ENCODE peak calls at places on chromosome 11, in six cellular contexts. K is GM23338; A is esophagus squamous epithelium; N is tibial artery; Y is cardiac fibroblast; I is CD8-positive, alpha-beta T cell. D is an unnamed sample.

GRCh38 chr11:472816-473215 is 22.7 kb downstream of the PTDSS2 start:
- DNase-seq in K (no peak), A (no peak), N (no peak), Y (no peak), I (no peak), D (no peak)

GRCh38 chr11:102267602-102268001 is 49.7 kb upstream of the BIRC3 start:
- DNase-seq in K (no peak), A (no peak), N (no peak), Y (peak), I (no peak), D (no peak)

GRCh38 chr11:134522782-134523570 is 110.9 kb upstream of the B3GAT1 start:
- DNase-seq in K (no peak), A (no peak), N (no peak), Y (no peak), I (no peak), D (no peak)

GRCh38 chr11:112229746-112230433 is 3.7 kb downstream of the PTS start:
- DNase-seq in K (no peak), A (no peak), N (no peak), Y (peak), I (no peak), D (no peak)

GRCh38 chr11:35723493-35724284 is 61.1 kb downstream of the TRIM44 start:
- DNase-seq in K (no peak), A (no peak), N (no peak), Y (peak), I (no peak), D (no peak)

GRCh38 chr11:13368041-13368446 is 90.5 kb downstream of the BMAL1 start:
- DNase-seq in K (no peak), A (no peak), N (no peak), Y (peak), I (no peak), D (no peak)

GRCh38 chr11:32864555-32864954 is 28.1 kb upstream of the QSER1 start:
- DNase-seq in K (no peak), A (no peak), N (no peak), Y (no peak), I (no peak), D (no peak)

GRCh38 chr11:12269104-12269441 is 108.3 kb upstream of the PARVA start:
- DNase-seq in K (no peak), A (no peak), N (no peak), Y (peak), I (no peak), D (no peak)

GRCh38 chr11:67289651-67290479 is 762 bp downstream of the ANKRD13D start:
- DNase-seq in K (peak), A (no peak), N (no peak), Y (peak), I (no peak), D (no peak)

GRCh38 chr11:57787920-57788716 is 26.5 kb downstream of the CTNND1 start:
- DNase-seq in K (peak), A (no peak), N (no peak), Y (no peak), I (no peak), D (no peak)

GRCh38 chr11:66112041-66112491 is 42.0 kb downstream of the PACS1 start:
- DNase-seq in K (peak), A (no peak), N (no peak), Y (no peak), I (no peak), D (no peak)

GRCh38 chr11:118375980-118376379 is 16.6 kb downstream of the UBE4A start:
- DNase-seq in K (no peak), A (no peak), N (no peak), Y (no peak), I (no peak), D (no peak)

GRCh38 chr11:8389034-8389996 is 125.6 kb upstream of the LMO1 start:
- DNase-seq in K (peak), A (no peak), N (no peak), Y (no peak), I (no peak), D (no peak)

GRCh38 chr11:44695169-44695833 is 31.5 kb upstream of the TSPAN18 start:
- DNase-seq in K (no peak), A (no peak), N (no peak), Y (no peak), I (no peak), D (no peak)

GRCh38 chr11:95897731-95898130 is 26.2 kb downstream of the MTMR2 start:
- DNase-seq in K (no peak), A (no peak), N (no peak), Y (peak), I (no peak), D (no peak)

GRCh38 chr11:551596-551995 is 8.9 kb downstream of the LMNTD2 start:
- DNase-seq in K (no peak), A (no peak), N (no peak), Y (no peak), I (no peak), D (no peak)

GRCh38 chr11:44775366-44776356 is 48.9 kb downstream of the TSPAN18 start:
- DNase-seq in K (peak), A (no peak), N (no peak), Y (peak), I (peak), D (no peak)

GRCh38 chr11:17906436-17906835 is 106.4 kb downstream of the SERGEF start:
- DNase-seq in K (peak), A (no peak), N (no peak), Y (no peak), I (no peak), D (no peak)

GRCh38 chr11:134261626-134262488 is 8.5 kb downstream of the ACAD8 start:
- DNase-seq in K (peak), A (no peak), N (no peak), Y (peak), I (no peak), D (no peak)

GRCh38 chr11:44949160-44950035 is 1.3 kb downstream of the TP53I11 start:
- DNase-seq in K (peak), A (no peak), N (no peak), Y (peak), I (no peak), D (no peak)

GRCh38 chr11:2930705-2931415 is 1.6 kb upstream of the PHLDA2 start:
- DNase-seq in K (peak), A (no peak), N (peak), Y (peak), I (no peak), D (no peak)

GRCh38 chr11:67352546-67353316 is 615 bp downstream of the POLD4 start:
- DNase-seq in K (peak), A (no peak), N (no peak), Y (peak), I (no peak), D (no peak)

GRCh38 chr11:35105319-35106063 is 33.5 kb upstream of the CD44 start:
- DNase-seq in K (no peak), A (no peak), N (peak), Y (peak), I (no peak), D (no peak)

GRCh38 chr11:71293961-71294782 is 41.8 kb upstream of the SHANK2 start:
- DNase-seq in K (no peak), A (no peak), N (no peak), Y (no peak), I (no peak), D (no peak)

GRCh38 chr11:115616941-115617340 is 112.7 kb upstream of the CADM1 start:
- DNase-seq in K (no peak), A (no peak), N (no peak), Y (no peak), I (no peak), D (peak)

GRCh38 chr11:68763181-68763721 is 11.9 kb upstream of the TESMIN start:
- DNase-seq in K (peak), A (no peak), N (no peak), Y (no peak), I (no peak), D (no peak)

GRCh38 chr11:12856338-12856737 is 152.8 kb upstream of the RASSF10 start:
- DNase-seq in K (no peak), A (no peak), N (no peak), Y (no peak), I (no peak), D (no peak)

GRCh38 chr11:119491753-119492455 is 68.9 kb upstream of the THY1 start:
- DNase-seq in K (peak), A (no peak), N (no peak), Y (peak), I (no peak), D (no peak)

GRCh38 chr11:119339581-119340334 is 925 bp downstream of the C1QTNF5 start:
- DNase-seq in K (peak), A (no peak), N (peak), Y (peak), I (no peak), D (no peak)

GRCh38 chr11:8321876-8322275 is 58.2 kb upstream of the LMO1 start:
- DNase-seq in K (no peak), A (no peak), N (no peak), Y (no peak), I (no peak), D (no peak)

GRCh38 chr11:100831929-100832480 is 144.9 kb downstream of the ARHGAP42 start:
- DNase-seq in K (no peak), A (no peak), N (peak), Y (no peak), I (no peak), D (no peak)

DNA sequence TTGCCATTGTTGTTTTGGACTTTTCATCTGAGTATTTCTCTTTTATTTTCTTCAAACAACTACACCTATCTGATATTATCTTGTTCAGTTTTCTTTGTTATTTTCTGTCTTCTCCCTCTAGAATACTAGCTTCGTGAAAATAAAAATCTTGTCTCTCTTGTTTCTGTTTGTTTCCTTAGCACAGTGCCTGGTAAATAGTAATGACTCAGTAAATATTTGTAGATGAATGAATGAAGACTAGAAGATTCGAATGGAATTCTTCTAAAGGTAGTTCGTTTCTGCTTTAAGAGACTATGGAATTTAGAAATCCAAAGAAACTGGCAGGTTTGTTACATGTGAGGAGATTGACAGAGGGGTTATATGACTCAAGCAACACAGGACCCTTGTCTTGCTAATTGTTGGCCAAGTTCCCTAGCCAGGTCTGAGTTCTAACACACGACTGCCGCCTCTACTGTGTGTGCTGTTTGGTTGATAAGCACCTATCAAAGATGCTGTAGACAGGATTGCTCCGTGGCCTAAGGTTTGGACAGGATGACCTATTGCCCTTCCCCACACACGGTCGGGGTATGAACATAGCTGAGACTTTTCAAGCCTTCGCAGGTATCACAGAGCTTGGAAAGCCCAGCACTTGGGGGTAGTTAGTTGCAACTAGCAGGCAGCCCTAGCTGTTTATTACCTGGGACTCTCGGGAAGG is 831 bp upstream of the TMEM135 start:
- DNase-seq in K (peak), A (no peak), N (no peak), Y (no peak), I (no peak), D (no peak)
- H3K4me3 ChIP-seq in K (peak), A (peak), N (peak), Y (peak), I (peak), D (peak)

GRCh38 chr11:128448487-128448886 is 138.9 kb downstream of the ETS1 start:
- DNase-seq in K (peak), A (no peak), N (no peak), Y (peak), I (no peak), D (no peak)
- TF ChIP-seq CTCF in K (no peak), A (no peak), N (no peak), Y (no peak), I (no peak), D (no peak)

GRCh38 chr11:1896895-1897294 is 5.2 kb upstream of the PRR33 start:
- DNase-seq in K (no peak), A (no peak), N (no peak), Y (no peak), I (no peak), D (no peak)
- H3K4me3 ChIP-seq in K (no peak), A (no peak), N (no peak), Y (no peak), I (no peak), D (no peak)

DNA sequence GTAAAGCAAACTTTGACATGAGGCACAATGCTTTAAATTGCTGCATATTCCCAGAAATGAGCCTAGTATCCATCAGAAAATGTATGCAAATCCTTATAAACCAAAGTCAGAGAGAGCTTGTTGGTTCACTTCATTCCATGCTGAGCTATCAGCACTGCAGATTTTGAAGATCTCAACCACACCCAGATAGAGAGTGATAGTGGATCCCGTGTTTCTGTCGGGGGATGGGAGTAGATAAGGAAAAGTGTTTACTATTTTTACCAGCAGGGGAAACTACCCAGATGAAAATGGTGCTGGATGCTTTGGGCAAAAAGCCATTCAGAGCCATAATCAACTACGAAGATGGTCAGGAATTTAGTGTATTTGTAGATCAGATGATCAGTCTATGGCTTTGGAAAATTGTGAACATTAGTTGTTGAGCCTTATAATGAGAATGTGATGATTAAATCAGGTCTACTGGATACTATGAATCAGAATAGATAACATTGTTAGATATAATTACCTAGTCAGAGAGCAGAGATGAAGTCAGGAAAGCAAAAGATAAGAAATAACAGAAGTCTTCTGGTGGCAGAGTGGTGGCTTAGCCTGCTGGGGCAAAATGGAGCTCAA is 10.8 kb downstream of the OR51B6 start:
- DNase-seq in K (no peak), A (no peak), N (no peak), Y (no peak), I (no peak), D (no peak)
- TF ChIP-seq CTCF in K (no peak), A (no peak), N (no peak), Y (no peak), I (no peak), D (no peak)

DNA sequence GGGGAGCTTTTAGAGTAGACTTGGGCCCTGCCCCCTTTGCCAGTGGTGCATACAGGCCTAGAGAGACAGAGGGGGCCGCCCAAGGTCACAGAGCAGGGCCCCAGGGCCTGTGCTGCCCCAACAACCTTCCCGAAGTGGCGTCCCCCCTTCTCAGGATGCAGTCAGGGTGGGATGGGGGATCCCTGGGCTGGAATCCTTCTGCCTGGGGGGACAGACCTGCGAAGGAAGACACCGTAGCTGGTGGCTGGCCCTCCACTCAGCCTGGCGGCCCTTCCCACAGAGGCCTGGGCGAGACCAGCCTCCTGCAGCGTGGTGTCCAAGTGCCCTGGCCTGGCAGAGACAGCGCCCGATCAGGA is 14.4 kb upstream of the EHD1 start:
- DNase-seq in K (no peak), A (no peak), N (no peak), Y (no peak), I (no peak), D (no peak)
- H3K4me3 ChIP-seq in K (no peak), A (no peak), N (no peak), Y (no peak), I (no peak), D (no peak)

GRCh38 chr11:130861902-130862552 is 54.3 kb downstream of the SNX19 start:
- DNase-seq in K (peak), A (peak), N (peak), Y (peak), I (peak), D (peak)
- TF ChIP-seq CTCF in K (peak), A (peak), N (peak), Y (peak), I (peak), D (peak)

GRCh38 chr11:47183031-47183856 is 3.0 kb downstream of the PACSIN3 start:
- DNase-seq in K (no peak), A (no peak), N (no peak), Y (no peak), I (no peak), D (no peak)

GRCh38 chr11:47183969-47184368 is 2.3 kb downstream of the PACSIN3 start:
- DNase-seq in K (no peak), A (no peak), N (no peak), Y (no peak), I (no peak), D (no peak)

GRCh38 chr11:47181271-47181670 is 4.6 kb upstream of the ARFGAP2 start:
- DNase-seq in K (no peak), A (no peak), N (no peak), Y (no peak), I (no peak), D (no peak)

GRCh38 chr11:47180006-47180787 is 3.5 kb upstream of the ARFGAP2 start:
- DNase-seq in K (no peak), A (no peak), N (no peak), Y (no peak), I (no peak), D (no peak)

DNA sequence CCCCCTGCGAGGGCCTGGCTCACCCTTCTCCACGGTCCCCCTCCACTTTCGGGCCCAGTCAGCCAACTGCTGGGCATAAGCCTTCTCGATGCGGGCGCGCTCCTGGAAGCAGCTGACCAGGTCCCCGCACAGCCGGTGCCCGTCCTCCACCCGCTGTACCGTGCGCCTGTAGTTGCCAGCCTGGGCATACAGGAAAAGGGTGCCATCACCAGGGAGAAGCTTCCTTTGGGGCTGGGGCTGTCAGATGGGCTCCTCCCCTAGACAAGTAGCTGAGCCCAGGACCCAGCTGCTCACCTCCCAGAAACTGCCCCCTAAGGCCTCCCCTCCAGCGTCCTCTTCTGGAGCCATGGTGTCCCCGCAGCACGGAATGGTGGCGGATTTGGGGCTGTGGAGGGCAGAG is 3.9 kb downstream of the PACSIN3 start:
- DNase-seq in K (no peak), A (no peak), N (no peak), Y (no peak), I (no peak), D (no peak)
- H3K4me3 ChIP-seq in K (no peak), A (no peak), N (no peak), Y (no peak), I (no peak), D (no peak)

GRCh38 chr11:70270877-70271634 is 566 bp downstream of the PPFIA1 start:
- DNase-seq in K (peak), A (no peak), N (no peak), Y (peak), I (peak), D (no peak)
- TF ChIP-seq CTCF in K (no peak), A (peak), N (no peak), Y (no peak), I (no peak), D (no peak)

DNA sequence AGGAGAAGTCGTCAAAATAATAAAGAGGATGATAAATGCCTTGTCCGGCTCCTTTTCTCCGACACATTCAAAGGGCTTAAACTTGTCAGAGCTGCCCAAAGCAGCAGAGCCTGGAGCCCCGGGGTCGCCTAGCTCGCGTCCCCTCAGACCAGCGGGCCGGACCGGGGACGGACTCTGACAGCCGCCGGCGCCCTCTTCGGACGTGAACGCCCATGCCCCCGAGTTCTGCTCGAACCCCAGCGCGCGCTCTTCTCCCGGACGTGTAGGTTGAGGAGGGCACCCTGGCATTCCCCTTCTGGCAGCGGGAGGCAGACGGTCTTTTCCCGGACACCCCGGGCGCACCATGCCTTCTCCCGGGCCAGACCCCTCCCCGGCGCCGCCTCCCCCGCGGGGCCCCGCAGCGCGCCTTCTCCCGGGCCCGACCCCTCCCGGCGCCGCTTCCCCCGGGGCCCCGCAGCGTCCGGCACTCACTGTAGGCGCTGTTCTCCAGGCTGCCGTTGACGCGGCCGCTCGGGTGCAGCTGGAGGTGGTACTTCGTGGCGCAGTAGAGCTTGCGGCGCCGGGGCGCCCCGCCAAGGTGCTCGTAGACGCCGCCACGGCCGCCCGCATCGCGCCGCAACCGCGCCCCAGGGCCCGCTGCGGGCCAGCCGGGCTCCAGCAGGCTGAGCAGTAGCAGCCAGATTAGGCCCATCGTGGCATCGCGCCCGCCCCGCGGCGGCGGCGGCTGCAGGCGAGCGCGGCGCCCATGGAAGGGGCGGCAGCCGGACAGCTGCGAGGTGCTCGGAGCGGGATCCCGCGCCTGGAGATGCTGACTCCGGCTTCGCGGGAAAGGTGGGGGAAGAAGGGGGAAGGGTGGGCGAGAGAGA is 740 bp downstream of the FGF3 start:
- DNase-seq in K (peak), A (no peak), N (no peak), Y (peak), I (no peak), D (no peak)
- H3K4me3 ChIP-seq in K (peak), A (no peak), N (no peak), Y (no peak), I (no peak), D (no peak)

D was measured in HFF-Myc.